ENCODE peak calls at places on chromosomes 6 and 20, in ten cellular contexts. U, B, C, I, X, O, P, A, G and Z are unnamed samples.
A peak's percentile ranks its signal among the peaks of the same experiment; 100 is the strongest.

GRCh38 chr6:132715204-132715603 is 1.3 kb upstream of the VNN1 start:
- DNase-seq in U (peak; percentile 52), B (peak; percentile 71), C (no peak), I (peak; percentile 83), X (no peak), O (no peak), P (no peak), A (peak; percentile 70), G (peak; percentile 15), Z (peak; percentile 84)

GRCh38 chr6:686528-686927 is 6.4 kb downstream of the EXOC2 start:
- DNase-seq in U (no peak), B (peak; percentile 4), C (no peak), I (no peak), X (no peak), O (peak; percentile 71), P (no peak), A (no peak), G (peak; percentile 28), Z (no peak)

GRCh38 chr6:142696689-142697088 is 248.3 kb downstream of the HIVEP2 start:
- DNase-seq in U (no peak), B (no peak), C (no peak), I (no peak), X (peak; percentile 35), O (no peak), P (no peak), A (no peak), G (no peak), Z (peak; percentile 90)

GRCh38 chr20:63627700-63628245 is 872 bp upstream of the GMEB2 start:
- DNase-seq in U (no peak), B (no peak), C (no peak), I (no peak), X (no peak), O (no peak), P (peak; percentile 87), A (no peak), G (peak; percentile 22), Z (no peak)

GRCh38 chr6:162626869-162627268 is 100.7 kb downstream of the PRKN start:
- DNase-seq in U (no peak), B (no peak), C (no peak), I (no peak), X (no peak), O (no peak), P (no peak), A (no peak), G (no peak), Z (no peak)

GRCh38 chr6:150290429-150290828 is 78.4 kb upstream of the IYD start:
- DNase-seq in U (peak; percentile 60), B (peak; percentile 79), C (no peak), I (peak; percentile 28), X (no peak), O (no peak), P (no peak), A (no peak), G (no peak), Z (peak; percentile 76)

GRCh38 chr20:50338479-50339195 is 148.0 kb downstream of the CEBPB start:
- DNase-seq in U (no peak), B (no peak), C (peak; percentile 11), I (peak; percentile 29), X (no peak), O (peak; percentile 89), P (peak; percentile 78), A (peak; percentile 57), G (peak; percentile 60), Z (no peak)

GRCh38 chr20:14334306-14334930 is 3.0 kb downstream of the FLRT3 start:
- DNase-seq in U (peak; percentile 71), B (no peak), C (no peak), I (peak; percentile 82), X (peak; percentile 25), O (peak; percentile 29), P (no peak), A (no peak), G (no peak), Z (peak; percentile 78)

GRCh38 chr20:32539817-32540675 is 45.1 kb downstream of the NOL4L start:
- DNase-seq in U (no peak), B (no peak), C (peak; percentile 69), I (no peak), X (no peak), O (peak; percentile 73), P (peak; percentile 87), A (no peak), G (no peak), Z (no peak)

GRCh38 chr6:150528648-150529285 is 70.9 kb upstream of the PLEKHG1 start:
- DNase-seq in U (peak; percentile 9), B (no peak), C (no peak), I (peak; percentile 55), X (peak; percentile 73), O (peak; percentile 24), P (peak; percentile 85), A (no peak), G (no peak), Z (no peak)

GRCh38 chr6:27892596-27893058 is 19.6 kb downstream of the OR2B2 start:
- DNase-seq in U (peak; percentile 47), B (peak; percentile 28), C (no peak), I (peak; percentile 38), X (no peak), O (no peak), P (no peak), A (no peak), G (no peak), Z (no peak)

GRCh38 chr6:21149460-21149859 is 444.1 kb upstream of the SOX4 start:
- DNase-seq in U (peak; percentile 13), B (peak; percentile 89), C (no peak), I (peak; percentile 16), X (no peak), O (no peak), P (no peak), A (no peak), G (no peak), Z (peak; percentile 57)

GRCh38 chr20:41177636-41178035 is 40.3 kb downstream of the PLCG1 start:
- DNase-seq in U (peak; percentile 93), B (peak; percentile 94), C (no peak), I (peak; percentile 78), X (peak; percentile 59), O (no peak), P (no peak), A (peak; percentile 84), G (no peak), Z (peak; percentile 80)

GRCh38 chr20:35698298-35699126 is 640 bp downstream of the NFS1 start:
- DNase-seq in U (no peak), B (no peak), C (no peak), I (no peak), X (no peak), O (peak; percentile 61), P (no peak), A (no peak), G (peak; percentile 50), Z (no peak)
- TF ChIP-seq CTCF in U (no peak), B (no peak), C (no peak), I (no peak), X (no peak), O (no peak), P (no peak), A (no peak), G (no peak), Z (no peak)

GRCh38 chr20:972256-972655 is 29.9 kb downstream of the RSPO4 start:
- DNase-seq in U (no peak), B (no peak), C (no peak), I (no peak), X (no peak), O (no peak), P (no peak), A (no peak), G (no peak), Z (no peak)

GRCh38 chr20:976033-976432 is 26.1 kb downstream of the RSPO4 start:
- DNase-seq in U (no peak), B (no peak), C (no peak), I (no peak), X (no peak), O (no peak), P (no peak), A (no peak), G (no peak), Z (no peak)

GRCh38 chr20:977021-977420 is 25.1 kb downstream of the RSPO4 start:
- DNase-seq in U (no peak), B (no peak), C (no peak), I (no peak), X (no peak), O (no peak), P (no peak), A (no peak), G (no peak), Z (no peak)

GRCh38 chr20:969868-970267 is 32.2 kb downstream of the RSPO4 start:
- DNase-seq in U (no peak), B (no peak), C (no peak), I (no peak), X (no peak), O (no peak), P (no peak), A (no peak), G (no peak), Z (peak; percentile 35)

GRCh38 chr20:973785-974194 is 28.3 kb downstream of the RSPO4 start:
- DNase-seq in U (peak; percentile 35), B (peak; percentile 80), C (no peak), I (peak; percentile 50), X (no peak), O (peak; percentile 82), P (no peak), A (peak; percentile 18), G (peak; percentile 71), Z (peak; percentile 67)
- TF ChIP-seq CTCF in U (peak; percentile 33), B (peak; percentile 74), C (peak; percentile 36), I (peak; percentile 36), X (no peak), O (peak; percentile 75), P (peak; percentile 39), A (peak; percentile 13), G (peak; percentile 68), Z (peak; percentile 48)

GRCh38 chr6:16817594-16817993 is 56.3 kb upstream of the ATXN1 start:
- DNase-seq in U (no peak), B (no peak), C (no peak), I (no peak), X (no peak), O (no peak), P (no peak), A (no peak), G (no peak), Z (no peak)

GRCh38 chr6:16818992-16819626 is 57.8 kb upstream of the ATXN1 start:
- DNase-seq in U (no peak), B (no peak), C (no peak), I (no peak), X (no peak), O (no peak), P (no peak), A (no peak), G (no peak), Z (no peak)

GRCh38 chr6:16821834-16822264 is 60.6 kb upstream of the ATXN1 start:
- DNase-seq in U (no peak), B (no peak), C (no peak), I (no peak), X (no peak), O (no peak), P (no peak), A (no peak), G (no peak), Z (no peak)

GRCh38 chr6:16822529-16822928 is 61.3 kb upstream of the ATXN1 start:
- DNase-seq in U (no peak), B (no peak), C (no peak), I (no peak), X (no peak), O (no peak), P (no peak), A (no peak), G (no peak), Z (no peak)

GRCh38 chr6:16819752-16820151 is 58.5 kb upstream of the ATXN1 start:
- DNase-seq in U (peak; percentile 48), B (no peak), C (no peak), I (peak; percentile 57), X (no peak), O (peak; percentile 39), P (no peak), A (no peak), G (no peak), Z (peak; percentile 36)
- TF ChIP-seq CTCF in U (peak; percentile 49), B (peak; percentile 65), C (no peak), I (peak; percentile 63), X (peak; percentile 23), O (peak; percentile 46), P (no peak), A (no peak), G (peak; percentile 44), Z (peak; percentile 31)

GRCh38 chr20:47664744-47665143 is 120.5 kb downstream of the SULF2 start:
- DNase-seq in U (no peak), B (no peak), C (no peak), I (no peak), X (no peak), O (no peak), P (no peak), A (no peak), G (no peak), Z (no peak)
- TF ChIP-seq CTCF in U (no peak), B (no peak), C (no peak), I (no peak), X (no peak), O (no peak), P (no peak), A (no peak), G (no peak), Z (no peak)